ENCODE peak calls at places on chromosomes 16 and 17, in nine cellular contexts. G, K, P, Y, I, R, L, A and E are unnamed samples.

GRCh38 chr17:21318439-21318838 is 33.9 kb downstream of the MAP2K3 start:
- DNase-seq in G (no peak), K (no peak), P (no peak), Y (no peak), I (no peak), R (no peak), L (no peak), A (no peak), E (no peak)

GRCh38 chr17:2357237-2357636 is 19.9 kb downstream of the SGSM2 start:
- DNase-seq in G (no peak), K (no peak), P (no peak), Y (no peak), I (no peak), R (no peak), L (no peak), A (no peak), E (no peak)

GRCh38 chr17:78121801-78122220 is 6.7 kb downstream of the TMC6 start:
- DNase-seq in G (no peak), K (no peak), P (no peak), Y (no peak), I (no peak), R (no peak), L (no peak), A (no peak), E (no peak)

GRCh38 chr16:88487920-88488842 is 35.1 kb downstream of the ZFPM1 start:
- DNase-seq in G (no peak), K (no peak), P (no peak), Y (no peak), I (no peak), R (no peak), L (no peak), A (no peak), E (no peak)

GRCh38 chr17:39212200-39212810 is 12.2 kb downstream of the RPL19 start:
- DNase-seq in G (no peak), K (no peak), P (no peak), Y (no peak), I (no peak), R (no peak), L (no peak), A (no peak), E (peak; percentile 48)

GRCh38 chr16:66801320-66802105 is at the start of gene TERB1:
- DNase-seq in G (no peak), K (no peak), P (no peak), Y (no peak), I (no peak), R (no peak), L (no peak), A (no peak), E (no peak)

GRCh38 chr17:59361916-59362810 is 30.7 kb downstream of the YPEL2 start:
- DNase-seq in G (peak; percentile 90), K (peak; percentile 51), P (peak; percentile 66), Y (peak; percentile 90), I (peak; percentile 20), R (no peak), L (peak; percentile 91), A (peak; percentile 74), E (no peak)

GRCh38 chr17:80116276-80116922 is 15.0 kb downstream of the GAA start:
- DNase-seq in G (no peak), K (no peak), P (no peak), Y (peak; percentile 23), I (no peak), R (no peak), L (no peak), A (no peak), E (no peak)

GRCh38 chr17:60167095-60167741 is 17.4 kb downstream of the CA4 start:
- DNase-seq in G (no peak), K (no peak), P (no peak), Y (no peak), I (no peak), R (no peak), L (no peak), A (no peak), E (no peak)

GRCh38 chr17:65485388-65486299 is 75.8 kb downstream of the AXIN2 start:
- DNase-seq in G (no peak), K (no peak), P (no peak), Y (peak; percentile 18), I (no peak), R (no peak), L (peak; percentile 85), A (peak; percentile 17), E (no peak)

GRCh38 chr17:76681222-76682137 is 29.3 kb downstream of the MXRA7 start:
- DNase-seq in G (peak; percentile 47), K (peak; percentile 83), P (no peak), Y (peak; percentile 72), I (peak; percentile 45), R (peak; percentile 30), L (peak; percentile 75), A (peak; percentile 64), E (peak; percentile 76)

GRCh38 chr17:51351890-51352289 is 91.5 kb downstream of the UTP18 start:
- DNase-seq in G (no peak), K (no peak), P (no peak), Y (peak; percentile 23), I (no peak), R (no peak), L (no peak), A (peak; percentile 25), E (peak; percentile 65)

GRCh38 chr16:87263418-87264052 is 53.7 kb downstream of the C16orf95 start:
- DNase-seq in G (no peak), K (no peak), P (no peak), Y (no peak), I (no peak), R (no peak), L (no peak), A (no peak), E (peak; percentile 54)

GRCh38 chr17:76078859-76079576 is at the start of gene ZACN:
- DNase-seq in G (no peak), K (no peak), P (no peak), Y (no peak), I (no peak), R (no peak), L (no peak), A (no peak), E (no peak)

GRCh38 chr16:46974352-46974751 is 878 bp upstream of the DNAJA2 start:
- DNase-seq in G (no peak), K (no peak), P (no peak), Y (peak; percentile 15), I (no peak), R (no peak), L (peak; percentile 26), A (no peak), E (no peak)

GRCh38 chr16:47492428-47493357 is 31.6 kb downstream of the PHKB start:
- DNase-seq in G (no peak), K (no peak), P (no peak), Y (peak; percentile 39), I (no peak), R (no peak), L (peak; percentile 93), A (peak; percentile 66), E (no peak)

GRCh38 chr17:45410144-45411091 is 22.3 kb downstream of the ARHGAP27 start:
- DNase-seq in G (no peak), K (no peak), P (no peak), Y (no peak), I (peak; percentile 37), R (peak; percentile 40), L (no peak), A (no peak), E (no peak)